ENCODE peak calls at places on chromosomes 2 and 18, in six cellular contexts. D is WERI-Rb-1, W is coronary artery, B is GDM1, Q is glutamatergic neuron, A is lower lobe of right lung. M is an unnamed sample.

GRCh38 chr2:133063792-133064191 is 393.8 kb upstream of the LYPD1 start:
- DNase-seq in Q (no peak), W (no peak), B (no peak), D (no peak), A (no peak), M (peak)

GRCh38 chr2:17800693-17801458 is 15.4 kb upstream of the MSGN1 start:
- DNase-seq in Q (no peak), A (no peak), W (no peak), B (no peak), D (no peak), M (peak)

GRCh38 chr18:1559563-1559962 is 654.9 kb downstream of the ADCYAP1 start:
- DNase-seq in B (no peak), W (no peak), Q (no peak), D (no peak), A (no peak), M (no peak)

GRCh38 chr2:118668431-118669424 is 178.7 kb downstream of the EN1 start:
- DNase-seq in B (no peak), A (no peak), D (no peak), W (no peak), Q (no peak), M (no peak)

GRCh38 chr2:241179894-241180293 is 8.6 kb upstream of the ANO7 start:
- DNase-seq in A (no peak), W (no peak), D (no peak), B (no peak), Q (no peak), M (no peak)

GRCh38 chr2:54503192-54503591 is 47.1 kb downstream of the SPTBN1 start:
- DNase-seq in A (no peak), B (peak), W (no peak), D (peak), Q (peak), M (no peak)

GRCh38 chr2:86186431-86186830 is 8.8 kb downstream of the IMMT start:
- DNase-seq in A (no peak), Q (no peak), B (no peak), W (no peak), D (no peak), M (no peak)

GRCh38 chr2:217160103-217160502 is 300.2 kb upstream of the TNP1 start:
- DNase-seq in B (no peak), Q (no peak), A (no peak), D (no peak), W (no peak), M (no peak)

GRCh38 chr2:11498543-11499034 is 32.6 kb upstream of the E2F6 start:
- DNase-seq in A (no peak), D (no peak), B (no peak), Q (no peak), W (no peak), M (peak)

GRCh38 chr2:197339496-197340220 is 29.1 kb upstream of the ANKRD44 start:
- DNase-seq in W (no peak), B (no peak), D (no peak), A (no peak), Q (no peak), M (no peak)

GRCh38 chr2:8633735-8634313 is 48.0 kb upstream of the ID2 start:
- DNase-seq in D (no peak), B (no peak), W (no peak), Q (no peak), A (peak), M (peak)

GRCh38 chr18:7641813-7642212 is 74.7 kb downstream of the PTPRM start:
- DNase-seq in A (no peak), B (no peak), W (no peak), D (no peak), Q (no peak), M (no peak)